ENCODE peak calls at places on chromosomes 3 and 15, in four cellular contexts. B, U, K and J are unnamed samples.

GRCh38 chr15:77889009-77889806 is 188.3 kb downstream of the TBC1D2B start:
- DNase-seq in B (no peak), U (no peak), K (no peak), J (no peak)

GRCh38 chr15:92616621-92617179 is 38.9 kb downstream of the FAM174B start:
- DNase-seq in B (no peak), U (peak), K (no peak), J (no peak)

GRCh38 chr3:41093476-41093875 is 105.8 kb upstream of the CTNNB1 start:
- DNase-seq in B (no peak), U (no peak), K (no peak), J (no peak)

GRCh38 chr3:8482960-8483665 is 18.5 kb upstream of the LMCD1 start:
- DNase-seq in B (no peak), U (no peak), K (peak), J (no peak)

GRCh38 chr3:17945018-17945798 is 202.8 kb upstream of the TBC1D5 start:
- DNase-seq in B (no peak), U (no peak), K (no peak), J (no peak)

GRCh38 chr3:48090166-48090939 is 74.1 kb upstream of the MAP4 start:
- DNase-seq in B (no peak), U (no peak), K (no peak), J (no peak)

GRCh38 chr3:23825802-23826201 is 20.0 kb downstream of the UBE2E1 start:
- DNase-seq in B (no peak), U (no peak), K (no peak), J (no peak)

GRCh38 chr15:33029247-33029646 is 165.3 kb downstream of the FMN1 start:
- DNase-seq in B (no peak), U (no peak), K (no peak), J (no peak)

GRCh38 chr3:107975529-107976203 is 115.2 kb downstream of the CD47 start:
- DNase-seq in B (no peak), U (no peak), K (no peak), J (no peak)
- TF ChIP-seq FOSL1 in B (no peak), U (no peak), K (no peak), J (no peak)

GRCh38 chr15:56040081-56041035 is 46.9 kb upstream of the NEDD4 start:
- DNase-seq in B (peak), U (no peak), K (peak), J (no peak)
- TF ChIP-seq FOSL1 in B (peak), U (peak), K (peak), J (no peak)

DNA sequence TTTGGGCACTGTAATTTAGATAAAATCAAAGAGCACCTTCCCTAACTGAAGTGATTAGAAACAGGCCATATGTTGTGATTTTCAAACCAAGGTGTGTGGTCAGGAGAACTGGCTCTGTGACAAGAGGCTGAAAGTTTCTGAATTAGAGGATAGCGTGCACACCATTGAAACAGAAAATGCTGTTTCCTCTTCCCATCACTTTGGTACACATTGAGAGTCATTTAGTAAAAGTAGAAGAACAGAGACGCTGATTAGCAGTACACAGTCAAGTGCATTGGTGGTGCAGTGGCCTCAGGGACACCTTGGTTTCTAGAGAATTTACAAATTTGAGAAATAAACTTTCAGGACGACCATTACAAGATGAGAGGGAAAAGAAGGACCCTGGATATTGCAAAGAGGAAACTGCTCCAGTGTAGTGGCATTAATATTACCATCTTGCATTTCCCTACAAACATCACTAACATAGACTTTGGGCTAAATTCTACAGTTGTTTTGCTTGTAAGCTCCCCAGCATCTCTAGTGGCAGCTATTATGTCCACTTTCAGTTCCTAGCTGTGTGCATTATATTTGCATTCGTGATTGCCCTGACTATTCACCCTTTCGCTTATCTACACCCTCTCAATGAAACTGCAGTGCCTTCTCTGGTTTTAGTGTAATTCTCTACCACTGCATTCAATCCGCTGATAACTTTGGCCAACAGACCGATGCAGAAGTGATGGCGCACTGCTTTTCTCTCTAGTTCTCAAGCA is 728.1 kb upstream of the GRM7 start:
- DNase-seq in B (no peak), U (no peak), K (no peak), J (no peak)
- TF ChIP-seq FOSL1 in B (no peak), U (no peak), K (no peak), J (no peak)

DNA sequence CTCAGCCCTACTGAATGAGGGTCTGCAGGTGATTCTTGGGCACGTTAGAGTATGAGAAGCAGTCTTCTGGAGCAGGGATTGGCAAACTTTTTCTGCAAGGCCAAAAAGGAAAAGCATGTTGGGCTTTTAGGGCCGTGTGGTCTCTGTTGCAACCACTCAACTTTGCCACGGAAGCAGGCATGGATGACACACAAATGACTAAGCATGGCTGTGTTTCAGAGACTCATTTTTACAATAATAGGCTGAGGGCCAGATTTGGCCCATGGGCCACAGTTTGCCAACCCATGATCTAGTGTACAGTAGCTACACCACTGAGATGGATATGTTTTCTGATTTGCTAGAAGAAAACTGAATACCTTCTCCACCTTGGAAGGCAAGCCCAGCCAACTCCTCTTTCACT is 66.1 kb upstream of the PRICKLE2 start:
- DNase-seq in B (no peak), U (no peak), K (no peak), J (no peak)
- TF ChIP-seq FOSL1 in B (peak), U (no peak), K (no peak), J (no peak)

GRCh38 chr3:59327324-59327939 is 277.6 kb upstream of the CFAP20DC start:
- DNase-seq in B (no peak), U (no peak), K (no peak), J (no peak)
- TF ChIP-seq FOSL1 in B (no peak), U (no peak), K (no peak), J (no peak)

GRCh38 chr3:115469649-115470048 is 153.7 kb upstream of the GAP43 start:
- DNase-seq in B (no peak), U (no peak), K (no peak), J (no peak)

GRCh38 chr3:115475178-115476041 is 147.9 kb upstream of the GAP43 start:
- DNase-seq in B (no peak), U (no peak), K (no peak), J (no peak)

DNA sequence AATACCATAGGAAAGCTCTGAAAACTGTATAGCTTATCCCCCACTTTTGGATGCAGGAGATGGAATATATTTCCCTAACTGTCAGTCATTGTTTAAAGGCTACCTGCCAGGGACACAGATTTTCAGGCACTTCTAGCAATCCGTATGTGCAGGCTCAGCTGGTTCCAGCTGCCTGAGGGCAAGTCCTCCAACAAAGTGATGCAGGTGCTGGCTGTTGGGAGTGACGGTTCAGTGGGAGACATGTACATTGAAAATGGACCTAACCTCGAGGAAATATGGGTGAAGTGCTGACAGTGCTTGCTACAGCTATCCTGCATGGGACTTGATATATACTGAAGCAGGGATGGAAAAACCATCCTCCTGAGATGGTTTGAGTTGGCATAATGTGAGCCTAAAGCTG is 153.1 kb upstream of the GAP43 start:
- DNase-seq in B (no peak), U (no peak), K (no peak), J (no peak)
- TF ChIP-seq FOSL1 in B (no peak), U (no peak), K (no peak), J (no peak)

GRCh38 chr3:14431556-14431927 is 29.1 kb downstream of the SLC6A6 start:
- DNase-seq in B (no peak), U (peak), K (no peak), J (no peak)
- TF ChIP-seq FOSL1 in B (no peak), U (no peak), K (no peak), J (no peak)

DNA sequence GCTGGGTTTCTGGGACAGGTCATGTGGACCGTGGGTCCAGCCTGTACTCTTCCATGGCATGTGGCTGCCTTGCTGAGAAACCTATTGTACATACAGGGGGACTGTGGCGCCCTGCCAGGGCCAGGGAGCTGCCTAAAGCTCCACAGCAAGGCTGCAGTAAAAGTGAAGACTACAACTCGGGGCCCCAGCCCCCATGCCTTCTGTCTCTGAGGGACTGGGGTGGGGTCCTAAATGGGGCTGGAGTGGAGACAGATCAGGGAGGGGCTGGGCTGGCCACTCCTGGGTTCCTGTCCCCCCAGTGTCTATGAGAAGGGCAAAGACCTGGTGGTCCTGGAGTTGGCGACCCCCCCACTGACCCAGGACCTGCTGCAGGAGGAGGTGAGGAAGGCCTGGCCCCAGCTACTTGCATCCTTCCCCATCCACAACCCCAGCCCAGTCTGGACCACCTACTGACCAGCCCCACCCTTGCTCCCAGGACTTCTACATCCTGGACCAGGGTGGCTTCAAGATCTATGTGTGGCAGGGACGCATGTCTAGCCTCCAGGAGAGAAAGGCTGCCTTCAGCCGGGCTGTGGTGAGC is 7.3 kb downstream of the VILL start:
- DNase-seq in B (no peak), U (no peak), K (no peak), J (no peak)
- TF ChIP-seq FOSL1 in B (no peak), U (no peak), K (no peak), J (no peak)

GRCh38 chr15:67821784-67822451 is 3.4 kb upstream of the SKOR1 start:
- DNase-seq in B (no peak), U (no peak), K (no peak), J (no peak)
- TF ChIP-seq FOSL1 in B (no peak), U (no peak), K (no peak), J (no peak)